ENCODE peak calls at places on chromosomes 2 and 18, in five cellular contexts. L is neural progenitor cell, R is MM.1S, K is OCI-LY7, Z is GM23338. C is an unnamed sample.

GRCh38 chr2:13462464-13462863 is 745.7 kb downstream of the TRIB2 start:
- DNase-seq in L (no peak), R (no peak), K (no peak), Z (no peak), C (no peak)

GRCh38 chr18:56890632-56891031 is 239.5 kb downstream of the WDR7 start:
- DNase-seq in L (no peak), R (no peak), K (no peak), Z (no peak), C (peak; percentile 30)

GRCh38 chr2:118089015-118089800 is 937 bp downstream of the INSIG2 start:
- DNase-seq in L (peak; percentile 37), R (peak; percentile 61), K (peak; percentile 4), Z (peak; percentile 25), C (peak; percentile 53)

GRCh38 chr18:26874283-26874682 is 8.8 kb upstream of the AQP4 start:
- DNase-seq in L (no peak), R (no peak), K (no peak), Z (no peak), C (no peak)

GRCh38 chr2:45634223-45634622 is 17.3 kb upstream of the PRKCE start:
- DNase-seq in L (no peak), R (no peak), K (no peak), Z (no peak), C (no peak)

GRCh38 chr2:69985684-69986083 is 24.3 kb upstream of the ASPRV1 start:
- DNase-seq in L (no peak), R (no peak), K (no peak), Z (no peak), C (no peak)

GRCh38 chr2:8515864-8516533 is 165.9 kb upstream of the ID2 start:
- DNase-seq in L (no peak), R (peak; percentile 83), K (peak; percentile 82), Z (no peak), C (no peak)

GRCh38 chr2:127454595-127455565 is 36.7 kb downstream of the PROC start:
- DNase-seq in L (peak; percentile 9), R (no peak), K (no peak), Z (no peak), C (peak; percentile 84)

GRCh38 chr2:220276736-220277444 is 649.5 kb downstream of the SLC4A3 start:
- DNase-seq in L (no peak), R (no peak), K (no peak), Z (no peak), C (no peak)

GRCh38 chr2:14634223-14634884 is 1.8 kb downstream of the LRATD1 start:
- DNase-seq in L (peak; percentile 91), R (peak; percentile 31), K (no peak), Z (peak; percentile 89), C (peak; percentile 91)

GRCh38 chr2:219522111-219523030 is 8.1 kb downstream of the ASIC4 start:
- DNase-seq in L (peak; percentile 83), R (no peak), K (no peak), Z (peak; percentile 92), C (peak; percentile 71)

GRCh38 chr2:127053731-127054603 is 53.0 kb downstream of the BIN1 start:
- DNase-seq in L (no peak), R (no peak), K (no peak), Z (no peak), C (peak; percentile 56)

GRCh38 chr2:99656938-99657337 is 167.1 kb upstream of the REV1 start:
- DNase-seq in L (no peak), R (no peak), K (no peak), Z (no peak), C (no peak)

GRCh38 chr2:12376025-12376424 is 340.7 kb upstream of the TRIB2 start:
- DNase-seq in L (no peak), R (peak; percentile 34), K (no peak), Z (no peak), C (no peak)

GRCh38 chr2:174009488-174010223 is 44.5 kb upstream of the SP3 start:
- DNase-seq in L (no peak), R (no peak), K (no peak), Z (no peak), C (no peak)

GRCh38 chr18:56402872-56403516 is 235.4 kb downstream of the TXNL1 start:
- DNase-seq in L (no peak), R (no peak), K (no peak), Z (no peak), C (no peak)

GRCh38 chr18:79567481-79568147 is 112.0 kb upstream of the CTDP1 start:
- DNase-seq in L (peak; percentile 75), R (no peak), K (no peak), Z (peak; percentile 73), C (peak; percentile 69)

GRCh38 chr2:206045251-206045650 is 40.7 kb downstream of the INO80D start:
- DNase-seq in L (no peak), R (no peak), K (no peak), Z (no peak), C (no peak)

GRCh38 chr18:38487521-38487920 is 921.9 kb upstream of the CELF4 start:
- DNase-seq in L (no peak), R (no peak), K (no peak), Z (peak; percentile 27), C (no peak)

GRCh38 chr2:47038656-47039501 is 116.2 kb downstream of the STPG4 start:
- DNase-seq in L (no peak), R (peak; percentile 79), K (no peak), Z (no peak), C (no peak)

GRCh38 chr2:219128401-219128800 is 32.2 kb downstream of the NHEJ1 start:
- DNase-seq in L (no peak), R (no peak), K (no peak), Z (no peak), C (no peak)

GRCh38 chr2:32011566-32011960 is 755 bp upstream of the MEMO1 start:
- DNase-seq in L (no peak), R (peak; percentile 20), K (peak; percentile 34), Z (no peak), C (no peak)

GRCh38 chr2:201320701-201321100 is 36.4 kb downstream of the FLACC1 start:
- DNase-seq in L (no peak), R (no peak), K (no peak), Z (no peak), C (no peak)

GRCh38 chr2:30336978-30337841 is 105.9 kb downstream of the LBH start:
- DNase-seq in L (no peak), R (peak; percentile 94), K (peak; percentile 90), Z (no peak), C (no peak)

GRCh38 chr18:35581555-35582309 is at the start of gene GALNT1:
- DNase-seq in L (peak; percentile 62), R (peak; percentile 25), K (peak; percentile 31), Z (peak; percentile 50), C (peak; percentile 49)

GRCh38 chr18:70025580-70025979 is 77.9 kb upstream of the CD226 start:
- DNase-seq in L (no peak), R (no peak), K (no peak), Z (no peak), C (no peak)

DNA sequence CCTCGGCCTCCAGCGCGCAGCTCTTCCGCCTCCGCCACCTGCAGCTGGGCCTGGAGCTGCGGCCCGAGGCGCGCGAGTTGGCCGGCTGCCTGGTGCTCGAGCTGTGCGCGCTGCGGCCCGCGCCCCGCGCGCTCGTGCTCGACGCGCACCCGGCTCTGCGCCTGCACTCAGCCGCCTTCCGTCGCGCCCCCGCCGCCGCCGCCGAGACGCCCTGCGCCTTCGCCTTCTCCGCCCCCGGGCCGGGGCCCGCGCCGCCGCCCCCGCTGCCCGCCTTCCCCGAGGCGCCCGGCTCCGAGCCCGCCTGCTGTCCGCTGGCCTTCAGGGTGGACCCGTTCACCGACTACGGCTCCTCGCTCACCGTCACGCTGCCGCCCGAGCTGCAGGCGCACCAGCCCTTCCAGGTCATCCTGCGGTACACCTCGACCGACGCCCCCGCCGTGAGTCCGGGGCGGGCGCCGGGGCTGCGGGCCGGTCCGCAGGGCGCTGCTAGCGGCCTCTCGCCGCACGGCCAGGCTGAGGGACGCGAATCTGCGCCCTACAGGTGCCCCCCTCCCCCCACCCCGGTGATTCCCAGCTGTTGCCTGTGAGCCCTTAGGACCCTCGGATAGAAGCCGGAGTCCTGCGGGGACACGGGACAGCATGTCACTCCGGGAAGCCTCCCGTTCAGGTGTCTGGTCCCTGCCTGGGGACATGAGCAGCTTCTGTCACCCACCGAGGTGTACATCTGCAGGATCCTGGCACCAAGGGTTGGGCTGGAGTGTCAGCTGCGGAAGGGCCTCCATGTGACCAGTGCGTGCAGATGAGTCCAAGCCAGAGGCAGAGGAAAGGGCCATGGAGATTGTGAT is 616 bp downstream of the RNPEPL1 start:
- DNase-seq in L (peak; percentile 72), R (peak; percentile 68), K (peak; percentile 80), Z (peak; percentile 53), C (peak; percentile 85)
- TF ChIP-seq EZH2phosphoT487 in L (peak; percentile 61), R (no peak), K (no peak), Z (no peak), C (no peak)

DNA sequence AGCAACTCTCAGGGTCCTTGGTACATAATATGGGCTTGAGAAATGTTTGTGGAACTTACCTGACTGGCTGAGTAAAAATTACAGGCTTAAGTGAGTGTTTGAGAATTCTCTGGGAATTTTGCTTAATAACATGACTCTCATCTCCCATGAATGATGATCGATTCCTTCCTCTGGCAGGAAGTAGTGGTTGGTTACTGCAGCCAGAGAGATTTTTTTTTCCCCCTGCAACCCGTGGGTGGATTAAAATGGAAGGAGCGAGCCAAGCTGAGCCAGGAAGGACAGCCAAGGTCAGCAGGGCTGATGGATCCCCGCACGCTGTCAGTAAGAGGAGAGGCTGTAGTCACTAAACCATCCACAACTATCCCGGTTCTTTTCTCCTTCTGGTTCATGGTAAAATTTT is 40.6 kb upstream of the RFX8 start:
- DNase-seq in L (no peak), R (no peak), K (no peak), Z (no peak), C (no peak)
- H3K27ac ChIP-seq in L (no peak overlapping the region), R (no peak overlapping the region), K (no peak overlapping the region), Z (no peak overlapping the region), C (no peak overlapping the region)

GRCh38 chr2:96111257-96111640 is 5.1 kb downstream of the ADRA2B start:
- DNase-seq in L (no peak), R (no peak), K (no peak), Z (no peak), C (no peak)
- TF ChIP-seq EZH2phosphoT487 in L (no peak), R (no peak), K (no peak), Z (no peak), C (no peak)

DNA sequence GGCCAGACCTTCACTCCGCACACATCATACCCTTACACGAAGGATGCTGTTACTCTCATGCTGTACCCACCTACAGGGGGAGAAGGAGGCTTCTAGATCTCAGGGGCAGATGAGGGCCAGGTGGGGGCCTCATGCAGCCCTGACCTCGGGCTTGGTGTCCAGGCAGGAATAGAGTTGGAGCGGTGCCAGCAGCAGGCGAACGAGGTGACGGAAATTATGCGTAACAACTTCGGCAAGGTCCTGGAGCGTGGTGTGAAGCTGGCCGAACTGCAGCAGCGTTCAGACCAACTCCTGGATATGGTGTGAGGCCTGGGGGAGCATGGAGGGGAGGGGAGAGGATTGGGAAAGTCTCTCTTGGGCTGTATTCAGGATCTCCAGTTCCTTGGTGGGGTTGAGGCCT is 4.0 kb upstream of the RNF181 start:
- DNase-seq in L (no peak), R (no peak), K (no peak), Z (no peak), C (no peak)
- H3K27ac ChIP-seq in L (no peak overlapping the region), R (no peak overlapping the region), K (no peak overlapping the region), Z (no peak overlapping the region), C (peak overlapping the region; percentile 79)

GRCh38 chr2:190121971-190122370 is 59.4 kb upstream of the MSTN start:
- DNase-seq in L (peak; percentile 51), R (peak; percentile 18), K (peak; percentile 21), Z (peak; percentile 78), C (no peak)
- TF ChIP-seq EZH2phosphoT487 in L (no peak), R (no peak), K (no peak), Z (no peak), C (no peak)

GRCh38 chr2:204115692-204116091 is 179.1 kb downstream of the ICOS start:
- DNase-seq in L (no peak), R (no peak), K (no peak), Z (peak; percentile 31), C (no peak)
- H3K27ac ChIP-seq in L (no peak overlapping the region), R (no peak overlapping the region), K (no peak overlapping the region), Z (no peak overlapping the region), C (no peak overlapping the region)